ENCODE peak calls at places on chromosomes 12 and 14, in seven cellular contexts. A, T, W, N, E, K and J are unnamed samples.

GRCh38 chr12:17478908-17479673 is 610.9 kb downstream of the RERGL start:
- DNase-seq in K (no peak), T (no peak), W (peak; percentile 25), A (no peak), E (no peak), N (no peak), J (no peak)

GRCh38 chr14:68819260-68819691 is 26.4 kb upstream of the ZFP36L1 start:
- DNase-seq in A (peak; percentile 61), K (peak; percentile 50), T (peak; percentile 89), W (peak; percentile 86), E (peak; percentile 84), N (peak; percentile 80), J (no peak)

GRCh38 chr12:104275689-104276088 is 27.9 kb upstream of the EID3 start:
- DNase-seq in A (peak; percentile 71), E (no peak), K (no peak), N (no peak), T (no peak), W (no peak), J (no peak)

GRCh38 chr14:49405291-49405690 is 180.9 kb downstream of the RPS29 start:
- DNase-seq in T (no peak), N (no peak), E (no peak), A (no peak), W (no peak), K (no peak), J (no peak)

GRCh38 chr12:71014180-71014785 is 93.7 kb upstream of the PTPRR start:
- DNase-seq in K (no peak), W (no peak), T (no peak), N (no peak), A (peak; percentile 46), E (no peak), J (no peak)

GRCh38 chr12:111598637-111599458 is at the start of gene ATXN2:
- DNase-seq in N (peak; percentile 90), W (peak; percentile 63), K (peak; percentile 55), A (no peak), E (peak; percentile 98), T (peak; percentile 56), J (peak; percentile 86)

GRCh38 chr12:21459474-21459873 is 22.0 kb downstream of the PYROXD1 start:
- DNase-seq in K (no peak), N (no peak), W (no peak), A (no peak), E (no peak), T (no peak), J (no peak)

GRCh38 chr14:58882577-58883018 is 244.8 kb downstream of the DACT1 start:
- DNase-seq in K (no peak), T (no peak), N (no peak), E (no peak), W (no peak), A (no peak), J (no peak)

GRCh38 chr14:101173698-101174521 is 270.4 kb upstream of the RTL1 start:
- DNase-seq in K (no peak), N (no peak), E (peak; percentile 26), T (no peak), A (no peak), W (no peak), J (no peak)

GRCh38 chr12:75816892-75817291 is 214.7 kb downstream of the PHLDA1 start:
- DNase-seq in E (no peak), N (no peak), T (no peak), W (no peak), A (peak; percentile 74), K (no peak), J (no peak)

GRCh38 chr12:10171954-10172353 is at the start of gene OLR1:
- DNase-seq in A (no peak), E (no peak), N (no peak), T (no peak), K (no peak), W (no peak), J (no peak)

GRCh38 chr12:29569392-29569791 is 71.9 kb upstream of the OVCH1 start:
- DNase-seq in K (no peak), E (no peak), W (no peak), A (no peak), N (no peak), T (no peak), J (no peak)

GRCh38 chr12:32115404-32116104 is 8.9 kb downstream of the BICD1 start:
- DNase-seq in E (no peak), T (no peak), W (no peak), K (peak; percentile 63), A (peak; percentile 91), N (peak; percentile 91), J (peak; percentile 77)

GRCh38 chr12:58463050-58463449 is 457.3 kb downstream of the LRIG3 start:
- DNase-seq in N (no peak), A (no peak), T (no peak), W (no peak), K (no peak), E (no peak), J (no peak)

GRCh38 chr12:66269757-66270383 is 32.4 kb upstream of the HELB start:
- DNase-seq in W (no peak), K (no peak), E (peak; percentile 49), N (no peak), A (peak; percentile 53), T (peak; percentile 52), J (no peak)